ENCODE peak calls at places on chromosomes 4 and X, in four cellular contexts. Q is HFF-Myc, X is HuH-7.5, G is AG20443. K is an unnamed sample.

GRCh38 chr4:83149885-83150562 is 35.5 kb upstream of the PLAC8 start:
- DNase-seq in Q (no peak), X (no peak), G (no peak), K (no peak)

GRCh38 chr4:121697626-121698025 is 846 bp upstream of the ANXA5 start:
- DNase-seq in Q (no peak), X (no peak), G (no peak), K (no peak)

GRCh38 chrX:23883737-23884354 is 23.9 kb downstream of the APOO start:
- DNase-seq in Q (peak), X (no peak), G (peak), K (no peak)

GRCh38 chr4:108155373-108155772 is 13.4 kb downstream of the LEF1 start:
- DNase-seq in Q (no peak), X (no peak), G (no peak), K (no peak)

GRCh38 chrX:10482262-10482661 is 138.1 kb downstream of the MID1 start:
- DNase-seq in Q (no peak), X (no peak), G (no peak), K (no peak)

GRCh38 chr4:152100378-152101201 is 339.8 kb upstream of the GATB start:
- DNase-seq in Q (no peak), X (no peak), G (no peak), K (no peak)

GRCh38 chrX:118973389-118974087 is 880 bp upstream of the LONRF3 start:
- DNase-seq in Q (no peak), X (no peak), G (peak), K (no peak)

GRCh38 chr4:133152801-133153526 is 3.9 kb downstream of the PCDH10 start:
- DNase-seq in Q (no peak), X (no peak), G (peak), K (no peak)

GRCh38 chr4:24067781-24068193 is 177.9 kb upstream of the PPARGC1A start:
- DNase-seq in Q (peak), X (no peak), G (peak), K (no peak)

GRCh38 chr4:112284166-112284565 is 1.5 kb downstream of the TIFA start:
- DNase-seq in Q (no peak), X (no peak), G (peak), K (peak)